ENCODE peak calls at places on chromosomes 7 and 10, in seven cellular contexts. O is stimulated activated CD8-positive, alpha-beta memory T cell treated with anti-CD3 and anti-CD28 coated beads, Interleukin-15, amount 100 ng/mL, for 48 hours; Z is NCI-H2107; U is DMS153; N is activated CD8-positive, alpha-beta memory T cell treated with anti-CD3 and anti-CD28 coated beads for 4 hours; K is adrenal gland; E is fibroblast of lung. D is an unnamed sample.

GRCh38 chr10:30980951-30981616 is 50.6 kb downstream of the ZNF438 start:
- DNase-seq in O (no peak), Z (no peak), U (no peak), N (no peak), K (peak), E (peak), D (peak)

GRCh38 chr10:69866246-69866687 is 64.6 kb downstream of the COL13A1 start:
- DNase-seq in O (no peak), Z (no peak), U (no peak), N (no peak), K (no peak), E (no peak), D (no peak)

GRCh38 chr7:214410-215212 is 22.2 kb downstream of the FAM20C start:
- DNase-seq in O (no peak), Z (no peak), U (peak), N (no peak), K (no peak), E (peak), D (no peak)

GRCh38 chr7:326273-326672 is 36.3 kb downstream of the FOXL3 start:
- DNase-seq in O (no peak), Z (no peak), U (no peak), N (no peak), K (no peak), E (no peak), D (no peak)

GRCh38 chr7:130909161-130909836 is 175.3 kb upstream of the KLF14 start:
- DNase-seq in O (no peak), Z (no peak), U (no peak), N (no peak), K (no peak), E (no peak), D (no peak)

GRCh38 chr10:22253578-22253882 is 35.7 kb upstream of the EBLN1 start:
- DNase-seq in O (no peak), Z (no peak), U (no peak), N (no peak), K (peak), E (no peak), D (peak)

GRCh38 chr10:129057856-129058663 is 409.0 kb upstream of the MGMT start:
- DNase-seq in O (peak), Z (no peak), U (no peak), N (peak), K (no peak), E (no peak), D (peak)

GRCh38 chr7:27197137-27198042 is 2.5 kb downstream of the HOXA13 start:
- DNase-seq in O (no peak), Z (no peak), U (no peak), N (no peak), K (no peak), E (no peak), D (no peak)

GRCh38 chr10:123643315-123643714 is 22.8 kb upstream of the GPR26 start:
- DNase-seq in O (no peak), Z (no peak), U (no peak), N (no peak), K (peak), E (no peak), D (no peak)

GRCh38 chr10:1451362-1451888 is 285.9 kb downstream of the ADARB2 start:
- DNase-seq in O (no peak), Z (no peak), U (no peak), N (no peak), K (no peak), E (no peak), D (no peak)

GRCh38 chr10:66928000-66928770 is 2.3 kb downstream of the LRRTM3 start:
- DNase-seq in O (no peak), Z (no peak), U (no peak), N (no peak), K (peak), E (peak), D (no peak)

GRCh38 chr10:104299031-104299904 is 30.3 kb downstream of the GSTO2 start:
- DNase-seq in O (no peak), Z (no peak), U (no peak), N (no peak), K (no peak), E (peak), D (no peak)

GRCh38 chr10:70908426-70909296 is 20.3 kb upstream of the PCBD1 start:
- DNase-seq in O (no peak), Z (no peak), U (no peak), N (no peak), K (no peak), E (no peak), D (no peak)

GRCh38 chr7:104124469-104124868 is 83.3 kb downstream of the ORC5 start:
- DNase-seq in O (no peak), Z (no peak), U (no peak), N (no peak), K (no peak), E (peak), D (no peak)

GRCh38 chr7:117478796-117479479 is 887 bp upstream of the CFTR start:
- DNase-seq in O (no peak), Z (no peak), U (no peak), N (no peak), K (no peak), E (no peak), D (no peak)

GRCh38 chr10:92542458-92542857 is 31.4 kb downstream of the IDE start:
- DNase-seq in O (no peak), Z (no peak), U (no peak), N (no peak), K (no peak), E (no peak), D (no peak)

GRCh38 chr10:133006806-133007205 is 64.4 kb upstream of the CFAP46 start:
- DNase-seq in O (no peak), Z (no peak), U (no peak), N (no peak), K (no peak), E (no peak), D (no peak)

GRCh38 chr7:46156039-46156438 is 235.0 kb upstream of the IGFBP3 start:
- DNase-seq in O (no peak), Z (no peak), U (no peak), N (no peak), K (no peak), E (no peak), D (no peak)

D was measured in transverse colon.